ENCODE peak calls at places on chromosomes 6 and 20, in four cellular contexts. U is GM12878, C is HepG2, Y is H1. E is an unnamed sample.

GRCh38 chr6:41257369-41258195 is 28.9 kb downstream of the TREM1 start:
- DNase-seq in C (no peak), Y (no peak), U (no peak), E (no peak)

GRCh38 chr6:3625161-3625979 is 126.1 kb downstream of the PXDC1 start:
- DNase-seq in C (no peak), Y (peak), U (no peak), E (no peak)

GRCh38 chr6:139828751-139829519 is 454.5 kb upstream of the CITED2 start:
- DNase-seq in C (no peak), U (no peak), Y (no peak), E (no peak)

GRCh38 chr6:157551041-157551832 is 170.2 kb downstream of the ZDHHC14 start:
- DNase-seq in U (no peak), Y (peak), C (no peak), E (no peak)

GRCh38 chr6:131063764-131064272 is 773 bp upstream of the EPB41L2 start:
- DNase-seq in Y (no peak), U (no peak), C (no peak), E (no peak)

GRCh38 chr6:166924531-166924930 is 31.8 kb downstream of the RNASET2 start:
- DNase-seq in U (no peak), C (no peak), Y (no peak), E (no peak)

GRCh38 chr6:41635365-41635764 is 2.9 kb upstream of the MDFI start:
- DNase-seq in Y (no peak), U (no peak), C (no peak), E (no peak)

GRCh38 chr6:39153766-39154397 is 38.9 kb upstream of the SAYSD1 start:
- DNase-seq in U (no peak), Y (no peak), C (no peak), E (no peak)

GRCh38 chr6:156925718-156926607 is 148.8 kb downstream of the ARID1B start:
- DNase-seq in C (no peak), Y (no peak), U (no peak), E (no peak)

GRCh38 chr6:12548526-12548925 is 168.0 kb upstream of the PHACTR1 start:
- DNase-seq in Y (no peak), C (no peak), U (no peak), E (no peak)

GRCh38 chr6:28354688-28355554 is 5.2 kb downstream of the ZKSCAN3 start:
- DNase-seq in U (no peak), C (no peak), Y (no peak), E (peak)

GRCh38 chr6:159487636-159488035 is 205.4 kb downstream of the SOD2 start:
- DNase-seq in C (no peak), Y (no peak), U (no peak), E (no peak)

GRCh38 chr6:70312165-70312564 is 9.3 kb upstream of the COL9A1 start:
- DNase-seq in Y (no peak), U (peak), C (peak), E (peak)

DNA sequence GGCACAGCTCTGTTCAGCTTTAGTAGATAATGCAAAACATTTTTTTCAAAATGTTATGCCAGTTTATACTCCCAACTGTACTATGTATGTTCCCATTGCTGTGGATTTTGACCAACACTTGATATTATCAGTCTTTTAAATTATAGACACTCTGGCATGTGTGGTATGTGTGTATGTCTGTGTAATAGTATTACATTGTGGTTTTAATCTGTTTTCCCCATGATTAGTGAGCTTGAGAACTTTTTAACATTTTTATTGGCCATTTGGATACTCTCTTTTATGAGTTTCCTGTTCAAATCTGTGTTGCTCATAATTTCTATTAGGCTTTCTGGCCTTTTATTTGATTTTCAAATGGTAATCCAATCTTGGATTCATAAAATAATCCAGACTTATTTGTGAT is 69.2 kb upstream of the TXNDC5 start:
- DNase-seq in Y (no peak), C (no peak), U (no peak), E (no peak)
- TF ChIP-seq HDAC2 in Y (no peak), C (no peak), U (no peak), E (no peak)

GRCh38 chr6:142088858-142089216 is 43.9 kb upstream of the GJE1 start:
- DNase-seq in C (no peak), Y (peak), U (no peak), E (peak)
- TF ChIP-seq ATF3 in C (no peak), Y (no peak), U (no peak), E (no peak)

GRCh38 chr20:51554538-51555165 is 12.1 kb upstream of the NFATC2 start:
- DNase-seq in C (no peak), Y (no peak), U (no peak), E (no peak)
- TF ChIP-seq HDAC2 in C (no peak), Y (no peak), U (no peak), E (no peak)

DNA sequence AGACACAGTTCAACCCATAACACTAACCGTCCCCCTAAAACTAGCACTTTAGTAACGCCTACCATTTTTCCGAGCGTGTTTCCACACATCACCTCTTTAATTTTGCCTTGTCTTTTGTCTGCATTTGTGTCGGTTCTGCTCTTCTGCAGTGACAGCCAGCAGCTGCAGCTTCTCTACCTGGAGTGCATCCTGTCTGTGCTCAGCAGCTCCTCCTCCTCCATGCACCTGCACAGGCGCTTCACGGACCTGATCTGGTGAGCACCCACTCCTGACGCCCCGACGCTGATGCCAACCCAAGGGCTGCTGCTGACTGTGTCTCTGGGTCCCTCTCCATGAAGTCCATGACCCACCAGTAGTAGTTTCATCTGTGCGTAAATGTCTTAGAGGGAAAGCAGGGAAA is 35.4 kb upstream of the PBOV1 start:
- DNase-seq in U (no peak), Y (no peak), C (no peak), E (no peak)
- TF ChIP-seq ATF3 in U (no peak), Y (no peak), C (no peak), E (no peak)

GRCh38 chr20:39210331-39211074 is 248.4 kb downstream of the DHX35 start:
- DNase-seq in Y (no peak), C (no peak), U (no peak), E (no peak)

DNA sequence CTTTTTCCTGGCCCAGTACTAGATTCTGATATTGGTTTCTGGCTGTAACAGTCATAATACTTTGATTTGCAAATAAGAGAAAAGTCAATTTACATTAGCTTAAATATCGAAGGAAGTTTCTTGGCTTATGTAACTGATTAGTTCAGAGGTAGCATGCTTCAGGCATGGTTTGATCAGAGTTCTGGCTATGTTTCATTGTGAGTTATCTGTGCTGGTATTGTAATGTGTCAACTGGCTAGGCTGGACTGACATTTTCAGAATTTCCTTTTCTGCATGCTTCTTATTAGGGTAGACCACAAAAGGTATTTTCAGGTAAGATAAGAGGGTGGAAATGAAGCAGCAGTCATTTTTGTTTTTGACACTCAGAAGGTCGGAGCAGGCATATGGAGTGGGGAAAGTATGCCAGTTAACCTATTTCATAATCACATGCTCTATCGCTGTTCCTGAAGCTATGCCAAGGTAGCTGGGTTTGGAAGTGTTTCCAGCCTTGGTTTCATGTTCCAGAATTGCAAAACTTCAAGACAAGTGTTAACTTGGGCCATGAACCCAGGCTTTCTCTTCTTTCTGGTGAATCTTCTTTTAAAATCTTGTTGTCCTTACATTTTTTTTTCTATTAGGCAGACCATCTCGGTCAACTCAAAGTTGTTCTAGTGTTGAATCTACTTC is 244.9 kb downstream of the DHX35 start:
- DNase-seq in C (no peak), U (no peak), Y (no peak), E (no peak)
- TF ChIP-seq HDAC2 in C (no peak), U (no peak), Y (no peak), E (no peak)

GRCh38 chr6:86215323-86215722 is 572.6 kb upstream of the SYNCRIP start:
- DNase-seq in U (no peak), C (no peak), Y (no peak), E (no peak)
- TF ChIP-seq ATF3 in U (no peak), C (no peak), Y (no peak), E (no peak)

GRCh38 chr6:47495207-47495606 is 17.6 kb downstream of the CD2AP start:
- DNase-seq in Y (no peak), C (no peak), U (no peak), E (no peak)

GRCh38 chr6:47485491-47486135 is 8.0 kb downstream of the CD2AP start:
- DNase-seq in C (no peak), Y (no peak), U (no peak), E (no peak)

GRCh38 chr6:47485083-47485482 is 7.5 kb downstream of the CD2AP start:
- DNase-seq in Y (no peak), C (no peak), U (no peak), E (no peak)

GRCh38 chr6:47492355-47492754 is 14.8 kb downstream of the CD2AP start:
- DNase-seq in C (no peak), U (no peak), Y (no peak), E (no peak)

GRCh38 chr6:47489995-47490394 is 12.4 kb downstream of the CD2AP start:
- DNase-seq in C (no peak), U (no peak), Y (no peak), E (no peak)
- TF ChIP-seq HDAC2 in C (no peak), U (no peak), Y (no peak), E (no peak)

DNA sequence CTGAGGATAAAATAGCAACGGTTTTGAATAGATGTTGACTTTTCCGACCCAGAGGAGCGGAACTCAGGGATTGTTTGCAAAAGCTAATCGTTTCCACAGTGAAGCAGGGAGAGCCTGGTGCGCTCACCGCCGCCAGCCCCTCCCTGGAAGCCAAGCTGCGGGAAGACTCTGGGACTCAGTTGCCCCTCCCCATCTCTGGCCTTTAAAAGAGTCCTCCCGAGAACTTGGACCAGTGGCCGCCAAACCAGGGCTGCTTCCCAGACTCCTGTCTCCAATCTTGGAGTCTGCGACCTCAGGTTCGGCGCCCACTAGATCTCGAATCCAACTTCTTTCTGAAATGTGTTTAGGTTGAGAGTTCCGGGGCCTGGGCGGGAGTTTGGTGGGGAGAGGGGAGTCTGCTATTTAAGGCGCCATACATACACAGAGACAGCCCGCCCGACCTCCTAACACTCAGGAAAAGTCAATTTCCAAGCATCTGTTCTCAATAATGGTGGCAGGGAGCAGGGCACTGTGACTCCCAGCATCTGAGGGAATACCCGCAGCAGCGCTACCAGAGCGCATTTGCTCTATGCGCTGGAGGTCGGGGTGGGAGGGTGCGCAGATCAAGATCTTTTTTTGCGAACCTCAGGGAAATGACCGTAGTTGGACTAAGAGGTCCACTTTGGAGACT is 812 bp upstream of the GRIK2 start:
- DNase-seq in U (no peak), C (no peak), Y (peak), E (no peak)
- TF ChIP-seq ATF3 in U (no peak), C (no peak), Y (no peak), E (no peak)

GRCh38 chr6:33885121-33886057 is 81.6 kb upstream of the MLN start:
- DNase-seq in C (no peak), Y (no peak), U (no peak), E (no peak)
- TF ChIP-seq HDAC2 in C (no peak), Y (no peak), U (no peak), E (no peak)

GRCh38 chr6:53179961-53180651 is 31.5 kb upstream of the GCM1 start:
- DNase-seq in C (no peak), Y (no peak), U (no peak), E (no peak)
- TF ChIP-seq ATF3 in C (no peak), Y (no peak), U (no peak), E (no peak)

E was measured in K562.